ENCODE peak calls at places on chromosomes 1 and 21, in four cellular contexts. X is body of pancreas, V is EL, H is IMR-90. O is an unnamed sample.

GRCh38 chr21:21387891-21388290 is 389.7 kb downstream of the NCAM2 start:
- DNase-seq in X (no peak), V (no peak), H (no peak), O (no peak)

GRCh38 chr1:115428262-115428661 is 90.2 kb upstream of the NGF start:
- DNase-seq in X (no peak), V (peak), H (no peak), O (no peak)

GRCh38 chr1:12650001-12650421 is 6.1 kb downstream of the AADACL4 start:
- DNase-seq in X (no peak), V (peak), H (peak), O (no peak)

GRCh38 chr1:204591473-204592090 is 75.4 kb downstream of the MDM4 start:
- DNase-seq in X (no peak), V (peak), H (peak), O (no peak)

GRCh38 chr1:187244623-187245022 is 415.9 kb downstream of the PLA2G4A start:
- DNase-seq in X (peak), V (peak), H (no peak), O (peak)

GRCh38 chr1:92399076-92399475 is 87.6 kb downstream of the GFI1 start:
- DNase-seq in X (no peak), V (no peak), H (no peak), O (no peak)

GRCh38 chr1:155970531-155971167 is 7.7 kb downstream of the ARHGEF2 start:
- DNase-seq in X (peak), V (peak), H (peak), O (peak)

GRCh38 chr1:232038704-232039103 is 412.1 kb downstream of the DISC1 start:
- DNase-seq in X (no peak), V (no peak), H (no peak), O (no peak)

GRCh38 chr1:201411292-201411691 is 10.2 kb downstream of the TNNI1 start:
- DNase-seq in X (no peak), V (no peak), H (no peak), O (no peak)

GRCh38 chr1:205711105-205712048 is 31.1 kb upstream of the SLC45A3 start:
- DNase-seq in X (peak), V (peak), H (peak), O (peak)

GRCh38 chr1:183522104-183522503 is 49.8 kb downstream of the SMG7 start:
- DNase-seq in X (no peak), V (no peak), H (no peak), O (no peak)

GRCh38 chr21:44255519-44255981 is 6.1 kb downstream of the DNMT3L start:
- DNase-seq in X (no peak), V (no peak), H (peak), O (no peak)

GRCh38 chr1:226123212-226123560 is 60.7 kb downstream of the H3-3A start:
- DNase-seq in X (no peak), V (no peak), H (no peak), O (no peak)

GRCh38 chr1:32374193-32374592 is 11.9 kb downstream of the TSSK3 start:
- DNase-seq in X (no peak), V (no peak), H (no peak), O (no peak)

GRCh38 chr1:151855997-151856396 is 2.5 kb upstream of the THEM5 start:
- DNase-seq in X (no peak), V (no peak), H (no peak), O (no peak)

GRCh38 chr1:31569773-31570172 is 6.5 kb upstream of the TINAGL1 start:
- DNase-seq in X (no peak), V (no peak), H (no peak), O (no peak)

GRCh38 chr1:107358611-107359342 is 217.9 kb downstream of the NTNG1 start:
- DNase-seq in X (no peak), V (no peak), H (no peak), O (no peak)

GRCh38 chr1:17553970-17554369 is 14.5 kb downstream of the ARHGEF10L start:
- DNase-seq in X (no peak), V (peak), H (peak), O (no peak)

GRCh38 chr1:110686188-110686587 is 11.4 kb upstream of the KCNA3 start:
- DNase-seq in X (no peak), V (no peak), H (no peak), O (no peak)

GRCh38 chr21:29025328-29025713 is 853 bp downstream of the USP16 start:
- DNase-seq in X (no peak), V (peak), H (peak), O (no peak)